ENCODE peak calls at places on chromosomes 1 and 21, in four cellular contexts. I is endothelial cell of umbilical vein, B is HepG2, Q is sigmoid colon. X is an unnamed sample.

GRCh38 chr1:54081306-54082270 is 28.2 kb downstream of the TCEANC2 start:
- DNase-seq in I (peak), B (peak), Q (peak), X (peak)

GRCh38 chr1:26469558-26469957 is 2.7 kb upstream of the HMGN2 start:
- DNase-seq in I (no peak), B (no peak), Q (no peak), X (no peak)

GRCh38 chr1:167474191-167474641 is 44.1 kb downstream of the CD247 start:
- DNase-seq in I (no peak), B (no peak), Q (peak), X (no peak)

GRCh38 chr1:193318347-193318746 is 131.9 kb upstream of the B3GALT2 start:
- DNase-seq in I (no peak), B (no peak), Q (no peak), X (no peak)

GRCh38 chr1:30974536-30974935 is 66.0 kb upstream of the SDC3 start:
- DNase-seq in I (no peak), B (no peak), Q (no peak), X (no peak)

GRCh38 chr1:186578325-186579016 is 101.8 kb downstream of the PTGS2 start:
- DNase-seq in I (no peak), B (no peak), Q (no peak), X (no peak)

GRCh38 chr21:44510109-44510507 is 29.9 kb downstream of the KRTAP10-1 start:
- DNase-seq in I (no peak), B (no peak), Q (no peak), X (no peak)

GRCh38 chr1:203691454-203691853 is 64.8 kb downstream of the ATP2B4 start:
- DNase-seq in I (no peak), B (no peak), Q (no peak), X (peak)

GRCh38 chr1:73359001-73359400 is 839.0 kb downstream of the LRRIQ3 start:
- DNase-seq in I (no peak), B (no peak), Q (no peak), X (no peak)

GRCh38 chr1:29475256-29475800 is 239.0 kb downstream of the PTPRU start:
- DNase-seq in I (no peak), B (no peak), Q (peak), X (no peak)

GRCh38 chr1:12087797-12088314 is 24.8 kb downstream of the TNFRSF8 start:
- DNase-seq in I (no peak), B (no peak), Q (no peak), X (no peak)

DNA sequence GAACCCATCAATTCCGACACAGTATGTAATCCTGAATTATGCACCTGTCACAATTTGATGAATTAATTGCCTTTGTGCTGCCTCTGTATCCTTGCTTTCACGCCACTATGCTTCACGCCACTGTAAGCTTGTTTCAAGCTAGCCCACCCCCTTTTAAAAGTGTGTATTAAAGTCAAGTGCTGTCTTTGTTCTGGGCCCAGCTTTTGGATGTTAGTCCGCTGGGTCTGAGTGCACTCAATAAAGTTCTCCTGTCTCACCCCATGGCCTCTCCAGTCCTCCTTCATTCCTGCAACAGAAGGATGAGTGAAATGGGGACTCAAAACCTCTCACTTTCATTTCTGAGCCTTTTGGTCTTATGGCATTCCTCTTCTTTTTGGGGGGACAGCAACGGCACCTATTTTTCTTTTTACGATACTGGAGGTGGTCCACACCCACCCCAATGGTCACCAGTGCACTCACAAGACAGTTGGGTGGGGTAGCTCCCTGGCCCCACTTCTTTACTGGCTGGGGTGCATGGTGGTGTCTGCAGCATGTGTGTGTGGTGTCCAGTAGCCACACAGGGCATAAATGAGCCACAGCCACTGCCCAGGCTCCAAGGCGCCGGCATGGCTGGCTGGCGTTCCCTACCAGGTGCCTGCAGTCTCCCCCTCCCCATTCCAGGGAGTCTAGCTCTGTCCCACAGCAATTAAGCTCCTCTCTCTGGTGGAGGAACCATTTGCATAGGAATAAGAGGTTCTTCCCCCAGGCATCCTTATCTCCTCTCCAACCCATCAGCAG is 1.8 kb downstream of the THEM4 start:
- DNase-seq in I (no peak), B (no peak), Q (no peak), X (peak)
- TF ChIP-seq POLR2AphosphoS5 in I (no peak), B (no peak), Q (no peak), X (no peak)

GRCh38 chr1:169047074-169047473 is 59.4 kb upstream of the ATP1B1 start:
- DNase-seq in I (no peak), B (no peak), Q (no peak), X (no peak)
- TF ChIP-seq POLR2AphosphoS5 in I (no peak), B (no peak), Q (no peak), X (no peak)

GRCh38 chr1:164771568-164772350 is 212.8 kb downstream of the PBX1 start:
- DNase-seq in I (peak), B (no peak), Q (no peak), X (peak)

GRCh38 chr1:164773146-164773545 is 214.2 kb downstream of the PBX1 start:
- DNase-seq in I (no peak), B (no peak), Q (no peak), X (no peak)

GRCh38 chr1:164771001-164771550 is 212.1 kb downstream of the PBX1 start:
- DNase-seq in I (no peak), B (no peak), Q (no peak), X (no peak)

GRCh38 chr1:164774413-164774812 is 215.4 kb downstream of the PBX1 start:
- DNase-seq in I (no peak), B (no peak), Q (no peak), X (no peak)

GRCh38 chr1:164772635-164773034 is 213.7 kb downstream of the PBX1 start:
- DNase-seq in I (no peak), B (no peak), Q (peak), X (no peak)
- TF ChIP-seq POLR2AphosphoS5 in I (no peak), B (no peak), Q (peak), X (no peak)

GRCh38 chr1:94755675-94756074 is 64.5 kb upstream of the SLC44A3 start:
- DNase-seq in I (peak), B (peak), Q (peak), X (no peak)
- TF ChIP-seq POLR2AphosphoS5 in I (no peak), B (no peak), Q (peak), X (no peak)